ENCODE peak calls at places on chromosome 10, in seven cellular contexts. One of them, this sample, is unnamed.

GRCh38 chr10:116913681-116914080 is 64.4 kb downstream of the ENO4 start:
- DNase-seq in AG10803: no peak
- DNase-seq in NCI-H1417: no peak
- DNase-seq in activated CD8-positive, alpha-beta memory T cell treated with anti-CD3 and anti-CD28 coated beads, Interleukin-2, amount 10 ng/mL, durations not matched to agents 7 days and 5 days: no peak
- DNase-seq in KBM-7: no peak
- DNase-seq in GM13977: no peak
- DNase-seq in Calu3: no peak
- DNase-seq in this sample: no peak

GRCh38 chr10:58579011-58579655 is 66.5 kb downstream of the BICC1 start:
- DNase-seq in AG10803: no peak
- DNase-seq in NCI-H1417: no peak
- DNase-seq in activated CD8-positive, alpha-beta memory T cell treated with anti-CD3 and anti-CD28 coated beads, Interleukin-2, amount 10 ng/mL, durations not matched to agents 7 days and 5 days: no peak
- DNase-seq in KBM-7: no peak
- DNase-seq in GM13977: no peak
- DNase-seq in Calu3: no peak
- DNase-seq in this sample: peak

GRCh38 chr10:87860156-87860795 is 3.1 kb downstream of the KLLN start:
- DNase-seq in AG10803: peak
- DNase-seq in NCI-H1417: peak
- DNase-seq in activated CD8-positive, alpha-beta memory T cell treated with anti-CD3 and anti-CD28 coated beads, Interleukin-2, amount 10 ng/mL, durations not matched to agents 7 days and 5 days: peak
- DNase-seq in KBM-7: peak
- DNase-seq in GM13977: peak
- DNase-seq in Calu3: no peak
- DNase-seq in this sample: peak

GRCh38 chr10:63072951-63073350 is 60.2 kb upstream of the NRBF2 start:
- DNase-seq in AG10803: no peak
- DNase-seq in NCI-H1417: no peak
- DNase-seq in activated CD8-positive, alpha-beta memory T cell treated with anti-CD3 and anti-CD28 coated beads, Interleukin-2, amount 10 ng/mL, durations not matched to agents 7 days and 5 days: no peak
- DNase-seq in KBM-7: no peak
- DNase-seq in GM13977: no peak
- DNase-seq in Calu3: no peak
- DNase-seq in this sample: no peak

GRCh38 chr10:104300002-104300735 is 31.2 kb downstream of the GSTO2 start:
- DNase-seq in AG10803: peak
- DNase-seq in NCI-H1417: no peak
- DNase-seq in activated CD8-positive, alpha-beta memory T cell treated with anti-CD3 and anti-CD28 coated beads, Interleukin-2, amount 10 ng/mL, durations not matched to agents 7 days and 5 days: no peak
- DNase-seq in KBM-7: no peak
- DNase-seq in GM13977: no peak
- DNase-seq in Calu3: no peak
- DNase-seq in this sample: peak

GRCh38 chr10:68496072-68496471 is 24.3 kb upstream of the DNA2 start:
- DNase-seq in AG10803: no peak
- DNase-seq in NCI-H1417: no peak
- DNase-seq in activated CD8-positive, alpha-beta memory T cell treated with anti-CD3 and anti-CD28 coated beads, Interleukin-2, amount 10 ng/mL, durations not matched to agents 7 days and 5 days: no peak
- DNase-seq in KBM-7: no peak
- DNase-seq in GM13977: no peak
- DNase-seq in Calu3: no peak
- DNase-seq in this sample: no peak

GRCh38 chr10:3225589-3225988 is 53.0 kb upstream of the PITRM1 start:
- DNase-seq in AG10803: peak
- DNase-seq in NCI-H1417: no peak
- DNase-seq in activated CD8-positive, alpha-beta memory T cell treated with anti-CD3 and anti-CD28 coated beads, Interleukin-2, amount 10 ng/mL, durations not matched to agents 7 days and 5 days: no peak
- DNase-seq in KBM-7: no peak
- DNase-seq in GM13977: no peak
- DNase-seq in Calu3: no peak
- DNase-seq in this sample: peak

GRCh38 chr10:77877461-77878344 is 48.9 kb downstream of the DLG5 start:
- DNase-seq in AG10803: peak
- DNase-seq in NCI-H1417: peak
- DNase-seq in activated CD8-positive, alpha-beta memory T cell treated with anti-CD3 and anti-CD28 coated beads, Interleukin-2, amount 10 ng/mL, durations not matched to agents 7 days and 5 days: peak
- DNase-seq in KBM-7: peak
- DNase-seq in GM13977: peak
- DNase-seq in Calu3: no peak
- DNase-seq in this sample: no peak

GRCh38 chr10:71435571-71436267 is 39.0 kb downstream of the CDH23 start:
- DNase-seq in AG10803: peak
- DNase-seq in NCI-H1417: no peak
- DNase-seq in activated CD8-positive, alpha-beta memory T cell treated with anti-CD3 and anti-CD28 coated beads, Interleukin-2, amount 10 ng/mL, durations not matched to agents 7 days and 5 days: no peak
- DNase-seq in KBM-7: no peak
- DNase-seq in GM13977: no peak
- DNase-seq in Calu3: no peak
- DNase-seq in this sample: no peak

GRCh38 chr10:59134302-59134701 is 42.1 kb upstream of the PHYHIPL start:
- DNase-seq in AG10803: no peak
- DNase-seq in NCI-H1417: no peak
- DNase-seq in activated CD8-positive, alpha-beta memory T cell treated with anti-CD3 and anti-CD28 coated beads, Interleukin-2, amount 10 ng/mL, durations not matched to agents 7 days and 5 days: no peak
- DNase-seq in KBM-7: no peak
- DNase-seq in GM13977: no peak
- DNase-seq in Calu3: no peak
- DNase-seq in this sample: no peak

GRCh38 chr10:89426230-89426868 is 12.0 kb downstream of the IFIT5 start:
- DNase-seq in AG10803: peak
- DNase-seq in NCI-H1417: peak
- DNase-seq in activated CD8-positive, alpha-beta memory T cell treated with anti-CD3 and anti-CD28 coated beads, Interleukin-2, amount 10 ng/mL, durations not matched to agents 7 days and 5 days: no peak
- DNase-seq in KBM-7: peak
- DNase-seq in GM13977: peak
- DNase-seq in Calu3: peak
- DNase-seq in this sample: peak

GRCh38 chr10:102670871-102671434 is 26.7 kb downstream of the TRIM8 start:
- DNase-seq in AG10803: no peak
- DNase-seq in NCI-H1417: no peak
- DNase-seq in activated CD8-positive, alpha-beta memory T cell treated with anti-CD3 and anti-CD28 coated beads, Interleukin-2, amount 10 ng/mL, durations not matched to agents 7 days and 5 days: no peak
- DNase-seq in KBM-7: no peak
- DNase-seq in GM13977: no peak
- DNase-seq in Calu3: no peak
- DNase-seq in this sample: no peak

GRCh38 chr10:96719850-96720421 is 378 bp downstream of the PIK3AP1 start:
- DNase-seq in AG10803: peak
- DNase-seq in NCI-H1417: peak
- DNase-seq in activated CD8-positive, alpha-beta memory T cell treated with anti-CD3 and anti-CD28 coated beads, Interleukin-2, amount 10 ng/mL, durations not matched to agents 7 days and 5 days: peak
- DNase-seq in KBM-7: peak
- DNase-seq in GM13977: peak
- DNase-seq in Calu3: peak
- DNase-seq in this sample: peak

GRCh38 chr10:86440874-86441838 is 74.6 kb upstream of the GRID1 start:
- DNase-seq in AG10803: peak
- DNase-seq in NCI-H1417: no peak
- DNase-seq in activated CD8-positive, alpha-beta memory T cell treated with anti-CD3 and anti-CD28 coated beads, Interleukin-2, amount 10 ng/mL, durations not matched to agents 7 days and 5 days: no peak
- DNase-seq in KBM-7: no peak
- DNase-seq in GM13977: no peak
- DNase-seq in Calu3: no peak
- DNase-seq in this sample: peak

GRCh38 chr10:89869180-89869579 is 167.8 kb downstream of the KIF20B start:
- DNase-seq in AG10803: no peak
- DNase-seq in NCI-H1417: no peak
- DNase-seq in activated CD8-positive, alpha-beta memory T cell treated with anti-CD3 and anti-CD28 coated beads, Interleukin-2, amount 10 ng/mL, durations not matched to agents 7 days and 5 days: no peak
- DNase-seq in KBM-7: no peak
- DNase-seq in GM13977: no peak
- DNase-seq in Calu3: no peak
- DNase-seq in this sample: no peak

GRCh38 chr10:93072225-93072712 is 1.4 kb upstream of the CYP26A1 start:
- DNase-seq in AG10803: no peak
- DNase-seq in NCI-H1417: no peak
- DNase-seq in activated CD8-positive, alpha-beta memory T cell treated with anti-CD3 and anti-CD28 coated beads, Interleukin-2, amount 10 ng/mL, durations not matched to agents 7 days and 5 days: no peak
- DNase-seq in KBM-7: no peak
- DNase-seq in GM13977: peak
- DNase-seq in Calu3: peak
- DNase-seq in this sample: no peak

GRCh38 chr10:113127285-113128283 is 177.5 kb downstream of the TCF7L2 start:
- DNase-seq in AG10803: peak
- DNase-seq in NCI-H1417: no peak
- DNase-seq in activated CD8-positive, alpha-beta memory T cell treated with anti-CD3 and anti-CD28 coated beads, Interleukin-2, amount 10 ng/mL, durations not matched to agents 7 days and 5 days: no peak
- DNase-seq in KBM-7: no peak
- DNase-seq in GM13977: no peak
- DNase-seq in Calu3: no peak
- DNase-seq in this sample: no peak

GRCh38 chr10:43698156-43698555 is 49.5 kb upstream of the ZNF32 start:
- DNase-seq in AG10803: no peak
- DNase-seq in NCI-H1417: no peak
- DNase-seq in activated CD8-positive, alpha-beta memory T cell treated with anti-CD3 and anti-CD28 coated beads, Interleukin-2, amount 10 ng/mL, durations not matched to agents 7 days and 5 days: no peak
- DNase-seq in KBM-7: no peak
- DNase-seq in GM13977: no peak
- DNase-seq in Calu3: no peak
- DNase-seq in this sample: no peak

GRCh38 chr10:131314799-131315198 is 3.3 kb upstream of the TCERG1L start:
- DNase-seq in AG10803: no peak
- DNase-seq in NCI-H1417: no peak
- DNase-seq in activated CD8-positive, alpha-beta memory T cell treated with anti-CD3 and anti-CD28 coated beads, Interleukin-2, amount 10 ng/mL, durations not matched to agents 7 days and 5 days: no peak
- DNase-seq in KBM-7: no peak
- DNase-seq in GM13977: no peak
- DNase-seq in Calu3: no peak
- DNase-seq in this sample: no peak

GRCh38 chr10:29473087-29473356 is 161.7 kb downstream of the SVIL start:
- DNase-seq in AG10803: no peak
- DNase-seq in NCI-H1417: no peak
- DNase-seq in activated CD8-positive, alpha-beta memory T cell treated with anti-CD3 and anti-CD28 coated beads, Interleukin-2, amount 10 ng/mL, durations not matched to agents 7 days and 5 days: no peak
- DNase-seq in KBM-7: no peak
- DNase-seq in GM13977: no peak
- DNase-seq in Calu3: no peak
- DNase-seq in this sample: no peak